ENCODE peak calls at places on chromosome 9, in seven cellular contexts. Y is transverse colon; A is fibroblast of lung; V is heart right ventricle; I is heart left ventricle; W is bronchial epithelial cell; J is CD8-positive, alpha-beta memory T cell. X is an unnamed sample.

GRCh38 chr9:91795500-91796241 is 154.4 kb downstream of the ROR2 start:
- DNase-seq in V (no peak), Y (no peak), I (no peak), W (peak), J (no peak), A (peak), X (no peak)

GRCh38 chr9:137236936-137237421 is 4.1 kb upstream of the TUBB4B start:
- DNase-seq in J (no peak), W (no peak), Y (no peak), V (no peak), A (no peak), I (no peak), X (no peak)

GRCh38 chr9:111036068-111036789 is 2.0 kb downstream of the LPAR1 start:
- DNase-seq in A (peak), Y (peak), V (peak), I (peak), J (no peak), W (peak), X (no peak)

GRCh38 chr9:23117621-23118020 is 671.0 kb downstream of the DMRTA1 start:
- DNase-seq in Y (no peak), A (peak), J (no peak), W (peak), I (no peak), V (no peak), X (no peak)

GRCh38 chr9:3464033-3464638 is 61.7 kb downstream of the RFX3 start:
- DNase-seq in V (no peak), Y (no peak), W (no peak), I (no peak), J (no peak), A (no peak), X (no peak)

GRCh38 chr9:79357620-79358019 is 214.1 kb upstream of the TLE4 start:
- DNase-seq in W (no peak), Y (peak), I (peak), V (no peak), J (no peak), A (no peak), X (no peak)

GRCh38 chr9:81789751-81790150 is 100.4 kb upstream of the TLE1 start:
- DNase-seq in V (no peak), I (no peak), W (no peak), Y (no peak), J (no peak), A (peak), X (no peak)

GRCh38 chr9:110143969-110144545 is 63.9 kb downstream of the C9orf152 start:
- DNase-seq in J (no peak), I (no peak), Y (peak), V (no peak), A (no peak), W (no peak), X (peak)

GRCh38 chr9:116663588-116663987 is 23.5 kb upstream of the TRIM32 start:
- DNase-seq in Y (no peak), A (no peak), V (no peak), W (no peak), J (no peak), I (no peak), X (no peak)
- H3K4me3 ChIP-seq in Y (no peak), A (no peak), V (no peak), W (no peak), J (no peak), I (no peak), X (no peak)

GRCh38 chr9:125548141-125548540 is 158.9 kb downstream of the MAPKAP1 start:
- DNase-seq in I (no peak), V (no peak), Y (no peak), A (no peak), J (no peak), W (no peak), X (no peak)

GRCh38 chr9:125549465-125550215 is 157.4 kb downstream of the MAPKAP1 start:
- DNase-seq in W (no peak), I (no peak), V (no peak), Y (peak), A (peak), J (no peak), X (no peak)

GRCh38 chr9:125551781-125552180 is 155.2 kb downstream of the MAPKAP1 start:
- DNase-seq in I (no peak), V (no peak), A (peak), J (no peak), W (no peak), Y (no peak), X (no peak)

GRCh38 chr9:125550633-125551032 is 156.4 kb downstream of the MAPKAP1 start:
- DNase-seq in I (no peak), Y (no peak), J (no peak), W (no peak), V (no peak), A (no peak), X (no peak)

DNA sequence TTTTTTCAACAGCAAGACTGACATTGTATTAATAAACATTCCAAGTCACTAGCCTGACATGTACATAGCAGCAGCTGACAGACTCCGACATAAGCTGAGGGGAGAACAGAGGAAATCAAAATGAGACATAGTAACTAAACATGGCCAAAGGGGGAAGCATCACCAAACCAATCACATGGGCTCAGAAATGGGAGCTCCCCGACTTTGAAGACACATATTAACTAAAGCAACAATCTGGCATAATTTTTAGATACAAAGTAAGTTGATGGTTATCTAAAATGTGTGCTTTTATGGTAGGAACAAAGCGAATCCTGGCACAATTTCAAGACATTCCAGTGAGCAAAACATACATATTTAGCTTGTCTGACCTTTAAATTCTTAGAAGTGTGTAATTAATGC is 156.8 kb downstream of the MAPKAP1 start:
- DNase-seq in A (peak), W (peak), J (no peak), Y (no peak), V (no peak), I (no peak), X (no peak)
- H3K4me3 ChIP-seq in A (no peak), W (no peak), J (no peak), Y (no peak), V (no peak), I (no peak), X (no peak)

DNA sequence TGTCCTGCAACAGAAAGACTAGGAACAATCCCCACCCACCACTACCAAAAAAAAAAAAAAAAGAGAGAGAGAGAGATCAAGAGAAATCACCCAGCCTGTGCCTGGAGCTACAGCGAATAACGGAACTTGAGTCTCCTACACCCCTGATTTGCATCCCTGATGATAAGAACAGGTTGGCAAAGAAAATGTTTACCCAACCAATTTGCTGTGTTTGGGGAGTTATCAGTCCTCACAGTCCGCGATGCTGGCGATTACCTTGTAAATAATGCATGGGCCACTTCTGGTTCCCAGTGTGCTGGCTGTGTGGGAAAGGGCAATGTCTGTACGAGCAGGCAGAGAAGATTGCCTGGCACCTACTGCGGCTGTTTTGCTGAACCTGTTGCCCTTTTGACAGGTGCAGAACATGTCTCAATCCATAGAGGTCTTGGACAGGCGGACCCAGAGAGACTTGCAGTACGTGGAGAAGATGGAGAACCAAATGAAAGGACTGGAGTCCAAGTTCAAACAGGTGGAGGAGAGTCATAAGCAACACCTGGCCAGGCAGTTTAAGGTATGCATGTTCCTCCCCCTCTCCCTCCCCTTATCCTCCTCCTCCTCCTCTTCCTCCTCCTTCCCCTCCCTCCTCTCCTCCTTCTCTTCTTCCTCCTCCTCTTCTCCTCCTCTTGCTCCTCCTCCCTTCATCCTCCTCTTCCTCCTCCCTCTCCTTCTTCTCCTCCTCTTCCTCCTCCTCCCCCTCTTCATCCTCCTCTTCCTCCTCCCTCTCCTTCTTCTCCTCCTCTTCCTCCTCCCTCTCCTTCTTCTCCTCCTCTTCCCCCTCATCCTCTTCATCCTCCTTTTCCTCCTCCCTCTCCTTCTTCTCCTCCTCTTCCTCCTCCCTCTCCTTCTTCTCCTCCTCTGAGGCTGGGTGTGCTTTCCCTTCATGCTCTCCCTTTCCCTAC is 8.3 kb downstream of the OLFM1 start:
- DNase-seq in A (no peak), V (no peak), Y (no peak), J (no peak), W (no peak), I (no peak), X (no peak)
- H3K4me3 ChIP-seq in A (no peak), V (no peak), Y (no peak), J (no peak), W (no peak), I (no peak), X (no peak)

GRCh38 chr9:128024761-128025308 is 42.3 kb downstream of the NAIF1 start:
- DNase-seq in V (no peak), Y (no peak), A (no peak), W (no peak), I (no peak), J (no peak), X (no peak)
- H3K4me3 ChIP-seq in V (no peak), Y (no peak), A (no peak), W (no peak), I (no peak), J (peak), X (no peak)

GRCh38 chr9:36337002-36337401 is 63.1 kb downstream of the RNF38 start:
- DNase-seq in V (no peak), J (no peak), A (no peak), I (no peak), W (peak), Y (no peak), X (no peak)

GRCh38 chr9:36341936-36342577 is 58.0 kb downstream of the RNF38 start:
- DNase-seq in V (no peak), I (no peak), W (no peak), A (peak), Y (no peak), J (no peak), X (peak)

GRCh38 chr9:36332006-36332405 is 68.1 kb downstream of the RNF38 start:
- DNase-seq in W (no peak), Y (no peak), V (no peak), J (no peak), A (peak), I (no peak), X (no peak)

GRCh38 chr9:36337865-36338264 is 62.2 kb downstream of the RNF38 start:
- DNase-seq in A (peak), J (no peak), V (no peak), Y (no peak), I (peak), W (peak), X (no peak)

GRCh38 chr9:36336511-36336910 is 63.6 kb downstream of the RNF38 start:
- DNase-seq in W (peak), Y (no peak), J (no peak), A (no peak), I (no peak), V (no peak), X (no peak)
- H3K4me3 ChIP-seq in W (no peak), Y (no peak), J (no peak), A (no peak), I (no peak), V (no peak), X (no peak)

GRCh38 chr9:97567182-97567893 is 65.8 kb downstream of the TSTD2 start:
- DNase-seq in W (no peak), A (no peak), Y (no peak), V (no peak), J (no peak), I (no peak), X (no peak)
- H3K4me3 ChIP-seq in W (no peak), A (no peak), Y (no peak), V (no peak), J (no peak), I (no peak), X (no peak)

DNA sequence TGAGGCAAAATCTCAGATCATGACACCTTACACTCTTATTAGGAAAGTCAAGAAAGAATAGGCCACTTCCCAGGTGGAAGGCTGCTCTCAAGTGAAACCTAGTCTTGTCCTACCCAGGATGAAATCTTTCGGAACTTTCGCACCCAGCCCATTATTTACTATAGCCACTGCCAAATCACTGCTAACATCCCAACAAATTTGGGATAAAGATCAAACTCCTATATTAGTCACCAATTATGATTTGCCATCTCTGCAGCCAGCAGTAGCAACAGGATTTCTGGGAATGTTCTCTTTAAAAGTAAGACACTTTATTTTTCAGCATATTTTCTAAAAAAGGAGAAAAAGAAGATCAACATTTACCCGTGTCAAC is 224.6 kb downstream of the GAS1 start:
- DNase-seq in W (no peak), J (no peak), V (no peak), Y (no peak), A (no peak), I (no peak), X (no peak)
- H3K4me3 ChIP-seq in W (no peak), J (no peak), V (no peak), Y (no peak), A (no peak), I (no peak), X (no peak)

GRCh38 chr9:13790055-13790454 is 510.6 kb upstream of the MPDZ start:
- DNase-seq in V (no peak), Y (no peak), I (no peak), A (no peak), J (no peak), W (no peak), X (no peak)

GRCh38 chr9:13786131-13786530 is 506.6 kb upstream of the MPDZ start:
- DNase-seq in A (peak), I (peak), W (no peak), J (no peak), Y (no peak), V (peak), X (no peak)

GRCh38 chr9:13787234-13787833 is 507.8 kb upstream of the MPDZ start:
- DNase-seq in A (peak), Y (no peak), V (no peak), W (no peak), I (peak), J (no peak), X (no peak)

DNA sequence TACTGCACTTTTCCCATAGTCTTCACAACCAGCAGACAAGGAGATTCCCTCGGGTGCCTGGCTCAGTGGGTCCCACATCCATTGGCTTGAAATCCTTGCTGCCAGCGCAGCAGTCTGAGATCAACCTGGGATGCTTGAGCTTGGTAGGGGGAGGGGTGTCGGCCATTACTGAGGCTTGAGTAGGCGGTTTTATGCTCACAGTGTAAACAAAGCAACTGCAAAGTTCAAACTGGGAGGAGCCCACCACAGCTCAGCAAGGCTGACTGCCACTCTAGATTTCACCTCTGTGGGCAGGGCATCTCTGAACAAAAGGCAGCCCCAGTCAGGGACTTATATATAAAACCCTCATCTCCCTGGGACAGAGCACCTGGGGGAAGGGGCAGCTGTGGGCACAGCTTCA is 512.3 kb upstream of the MPDZ start:
- DNase-seq in V (no peak), Y (peak), A (no peak), J (no peak), I (no peak), W (no peak), X (no peak)
- H3K4me3 ChIP-seq in V (no peak), Y (no peak), A (no peak), J (no peak), I (no peak), W (no peak), X (no peak)

GRCh38 chr9:129493002-129493713 is 127.7 kb downstream of the C9orf50 start:
- DNase-seq in Y (no peak), I (no peak), A (no peak), J (no peak), V (no peak), W (no peak), X (no peak)

GRCh38 chr9:129489838-129490582 is 130.9 kb downstream of the C9orf50 start:
- DNase-seq in I (peak), V (peak), W (no peak), J (peak), Y (no peak), A (peak), X (peak)

GRCh38 chr9:129490583-129491485 is 130.1 kb downstream of the C9orf50 start:
- DNase-seq in A (no peak), W (no peak), J (no peak), Y (no peak), I (peak), V (peak), X (no peak)

GRCh38 chr9:129493714-129494047 is 127.2 kb downstream of the C9orf50 start:
- DNase-seq in V (no peak), A (no peak), I (no peak), Y (no peak), W (no peak), J (no peak), X (no peak)

GRCh38 chr9:129491486-129491855 is 129.4 kb downstream of the C9orf50 start:
- DNase-seq in A (peak), I (peak), J (no peak), Y (peak), V (peak), W (no peak), X (no peak)
- H3K4me3 ChIP-seq in A (peak), I (peak), J (no peak), Y (peak), V (no peak), W (no peak), X (no peak)

DNA sequence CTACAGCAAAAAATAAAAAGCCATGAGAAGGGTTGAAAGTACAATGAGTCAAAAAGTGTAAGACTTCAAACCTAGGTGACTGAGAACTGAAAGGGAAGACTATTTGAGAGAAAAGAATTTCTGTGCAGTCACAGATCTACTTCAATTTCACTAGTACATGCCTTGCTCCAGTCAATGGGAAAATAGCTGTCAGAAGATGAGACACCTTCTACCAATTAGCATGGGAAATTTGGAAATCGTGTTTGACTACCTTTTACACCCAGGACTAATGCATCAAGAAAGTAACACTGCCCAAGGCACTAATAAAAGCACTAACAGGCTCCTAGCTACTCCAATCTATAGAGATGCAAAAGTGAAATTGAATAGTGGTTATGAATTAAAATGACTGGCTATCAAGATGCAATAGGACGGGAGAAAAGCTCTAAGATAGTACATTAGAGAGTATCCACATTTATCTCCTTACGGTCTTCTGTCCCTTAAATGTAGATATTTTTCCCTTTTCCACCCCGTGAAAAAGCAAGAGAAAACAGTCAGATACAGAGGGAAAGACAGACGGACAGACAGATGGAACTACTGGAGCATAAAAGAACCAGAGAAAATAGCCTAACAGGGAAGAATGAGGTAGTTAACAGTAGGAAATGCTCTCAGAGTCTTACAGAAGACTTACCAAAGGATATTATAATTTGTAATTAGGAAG is 15.2 kb downstream of the ERP44 start:
- DNase-seq in A (no peak), I (no peak), J (no peak), V (no peak), W (no peak), Y (no peak), X (no peak)
- H3K4me3 ChIP-seq in A (no peak), I (no peak), J (no peak), V (no peak), W (no peak), Y (no peak), X (no peak)

X was measured in Jurkat, Clone E6-1.